ENCODE peak calls at places on chromosomes 11 and 22, in nine cellular contexts. One of them, this sample, is unnamed.

GRCh38 chr11:9099617-9100016 is 8.2 kb upstream of the SCUBE2 start:
- DNase-seq in thoracic aorta: no peak
- DNase-seq in A673: no peak
- DNase-seq in AG09309: no peak
- DNase-seq in astrocyte of the spinal cord: no peak
- DNase-seq in nephron progenitor cell: no peak
- DNase-seq in neural crest cell: no peak
- DNase-seq in CD4-positive, alpha-beta T cell: no peak
- DNase-seq in pancreas: no peak
- DNase-seq in this sample: no peak

GRCh38 chr22:37334859-37335818 is 52.8 kb downstream of the CYTH4 start:
- DNase-seq in thoracic aorta: no peak
- DNase-seq in A673: peak; percentile 78
- DNase-seq in AG09309: no peak
- DNase-seq in astrocyte of the spinal cord: no peak
- DNase-seq in nephron progenitor cell: peak; percentile 51
- DNase-seq in neural crest cell: no peak
- DNase-seq in CD4-positive, alpha-beta T cell: no peak
- DNase-seq in pancreas: no peak
- DNase-seq in this sample: no peak

GRCh38 chr11:60165538-60165937 is 17.3 kb downstream of the MS4A6A start:
- DNase-seq in thoracic aorta: no peak
- DNase-seq in A673: no peak
- DNase-seq in AG09309: no peak
- DNase-seq in astrocyte of the spinal cord: no peak
- DNase-seq in nephron progenitor cell: no peak
- DNase-seq in neural crest cell: no peak
- DNase-seq in CD4-positive, alpha-beta T cell: no peak
- DNase-seq in pancreas: no peak
- DNase-seq in this sample: no peak

GRCh38 chr11:2212411-2213251 is 41.0 kb upstream of the TH start:
- DNase-seq in thoracic aorta: no peak
- DNase-seq in A673: no peak
- DNase-seq in AG09309: no peak
- DNase-seq in astrocyte of the spinal cord: no peak
- DNase-seq in nephron progenitor cell: no peak
- DNase-seq in neural crest cell: no peak
- DNase-seq in CD4-positive, alpha-beta T cell: no peak
- DNase-seq in pancreas: peak; percentile 16
- DNase-seq in this sample: no peak

GRCh38 chr11:62536301-62536957 is 10.2 kb downstream of the AHNAK start:
- DNase-seq in thoracic aorta: no peak
- DNase-seq in A673: no peak
- DNase-seq in AG09309: no peak
- DNase-seq in astrocyte of the spinal cord: no peak
- DNase-seq in nephron progenitor cell: no peak
- DNase-seq in neural crest cell: no peak
- DNase-seq in CD4-positive, alpha-beta T cell: no peak
- DNase-seq in pancreas: no peak
- DNase-seq in this sample: no peak

GRCh38 chr11:108364159-108364558 is 103.2 kb downstream of the C11orf65 start:
- DNase-seq in thoracic aorta: no peak
- DNase-seq in A673: no peak
- DNase-seq in AG09309: no peak
- DNase-seq in astrocyte of the spinal cord: peak; percentile 12
- DNase-seq in nephron progenitor cell: no peak
- DNase-seq in neural crest cell: no peak
- DNase-seq in CD4-positive, alpha-beta T cell: no peak
- DNase-seq in pancreas: no peak
- DNase-seq in this sample: no peak

GRCh38 chr22:36541831-36542391 is 12.9 kb upstream of the EIF3D start:
- DNase-seq in thoracic aorta: no peak
- DNase-seq in A673: no peak
- DNase-seq in AG09309: peak; percentile 60
- DNase-seq in astrocyte of the spinal cord: peak; percentile 87
- DNase-seq in nephron progenitor cell: no peak
- DNase-seq in neural crest cell: no peak
- DNase-seq in CD4-positive, alpha-beta T cell: peak; percentile 8
- DNase-seq in pancreas: no peak
- DNase-seq in this sample: no peak

GRCh38 chr11:70065318-70066135 is 12.6 kb upstream of the ANO1 start:
- DNase-seq in thoracic aorta: no peak
- DNase-seq in A673: no peak
- DNase-seq in AG09309: no peak
- DNase-seq in astrocyte of the spinal cord: no peak
- DNase-seq in nephron progenitor cell: no peak
- DNase-seq in neural crest cell: no peak
- DNase-seq in CD4-positive, alpha-beta T cell: no peak
- DNase-seq in pancreas: no peak
- DNase-seq in this sample: no peak

GRCh38 chr11:65710424-65710823 is 1.6 kb upstream of the KAT5 start:
- DNase-seq in thoracic aorta: no peak
- DNase-seq in A673: peak; percentile 27
- DNase-seq in AG09309: no peak
- DNase-seq in astrocyte of the spinal cord: no peak
- DNase-seq in nephron progenitor cell: no peak
- DNase-seq in neural crest cell: no peak
- DNase-seq in CD4-positive, alpha-beta T cell: no peak
- DNase-seq in pancreas: no peak
- DNase-seq in this sample: no peak

GRCh38 chr22:43633631-43634030 is 178.5 kb downstream of the EFCAB6 start:
- DNase-seq in thoracic aorta: no peak
- DNase-seq in A673: no peak
- DNase-seq in AG09309: no peak
- DNase-seq in astrocyte of the spinal cord: no peak
- DNase-seq in nephron progenitor cell: no peak
- DNase-seq in neural crest cell: no peak
- DNase-seq in CD4-positive, alpha-beta T cell: no peak
- DNase-seq in pancreas: no peak
- DNase-seq in this sample: no peak

GRCh38 chr11:95044010-95044409 is 5.2 kb upstream of the KDM4F start:
- DNase-seq in thoracic aorta: no peak
- DNase-seq in A673: no peak
- DNase-seq in AG09309: no peak
- DNase-seq in astrocyte of the spinal cord: no peak
- DNase-seq in nephron progenitor cell: no peak
- DNase-seq in neural crest cell: no peak
- DNase-seq in CD4-positive, alpha-beta T cell: no peak
- DNase-seq in pancreas: no peak
- DNase-seq in this sample: no peak

GRCh38 chr11:76269661-76270322 is 63.5 kb upstream of the WNT11 start:
- DNase-seq in thoracic aorta: no peak
- DNase-seq in A673: no peak
- DNase-seq in AG09309: no peak
- DNase-seq in astrocyte of the spinal cord: no peak
- DNase-seq in nephron progenitor cell: no peak
- DNase-seq in neural crest cell: no peak
- DNase-seq in CD4-positive, alpha-beta T cell: no peak
- DNase-seq in pancreas: no peak
- DNase-seq in this sample: no peak

GRCh38 chr11:8218840-8219239 is 44.8 kb downstream of the LMO1 start:
- DNase-seq in thoracic aorta: no peak
- DNase-seq in A673: no peak
- DNase-seq in AG09309: no peak
- DNase-seq in astrocyte of the spinal cord: no peak
- DNase-seq in nephron progenitor cell: no peak
- DNase-seq in neural crest cell: no peak
- DNase-seq in CD4-positive, alpha-beta T cell: no peak
- DNase-seq in pancreas: no peak
- DNase-seq in this sample: no peak

GRCh38 chr11:115067471-115067870 is 389.1 kb downstream of the NXPE2 start:
- DNase-seq in thoracic aorta: no peak
- DNase-seq in A673: no peak
- DNase-seq in AG09309: no peak
- DNase-seq in astrocyte of the spinal cord: no peak
- DNase-seq in nephron progenitor cell: no peak
- DNase-seq in neural crest cell: no peak
- DNase-seq in CD4-positive, alpha-beta T cell: no peak
- DNase-seq in pancreas: no peak
- DNase-seq in this sample: no peak

GRCh38 chr22:35456757-35457156 is 56.8 kb downstream of the MCM5 start:
- DNase-seq in thoracic aorta: no peak
- DNase-seq in A673: no peak
- DNase-seq in AG09309: no peak
- DNase-seq in astrocyte of the spinal cord: no peak
- DNase-seq in nephron progenitor cell: no peak
- DNase-seq in neural crest cell: no peak
- DNase-seq in CD4-positive, alpha-beta T cell: no peak
- DNase-seq in pancreas: no peak
- DNase-seq in this sample: no peak

GRCh38 chr22:35452810-35453743 is 53.1 kb downstream of the MCM5 start:
- DNase-seq in thoracic aorta: no peak
- DNase-seq in A673: no peak
- DNase-seq in AG09309: no peak
- DNase-seq in astrocyte of the spinal cord: no peak
- DNase-seq in nephron progenitor cell: no peak
- DNase-seq in neural crest cell: no peak
- DNase-seq in CD4-positive, alpha-beta T cell: no peak
- DNase-seq in pancreas: no peak
- DNase-seq in this sample: no peak

GRCh38 chr22:35452351-35452781 is 52.4 kb downstream of the MCM5 start:
- DNase-seq in thoracic aorta: no peak
- DNase-seq in A673: no peak
- DNase-seq in AG09309: no peak
- DNase-seq in astrocyte of the spinal cord: no peak
- DNase-seq in nephron progenitor cell: no peak
- DNase-seq in neural crest cell: no peak
- DNase-seq in CD4-positive, alpha-beta T cell: no peak
- DNase-seq in pancreas: no peak
- DNase-seq in this sample: no peak

GRCh38 chr22:35455529-35455928 is 55.6 kb downstream of the MCM5 start:
- DNase-seq in thoracic aorta: no peak
- DNase-seq in A673: no peak
- DNase-seq in AG09309: no peak
- DNase-seq in astrocyte of the spinal cord: no peak
- DNase-seq in nephron progenitor cell: no peak
- DNase-seq in neural crest cell: no peak
- DNase-seq in CD4-positive, alpha-beta T cell: no peak
- DNase-seq in pancreas: no peak
- DNase-seq in this sample: no peak

GRCh38 chr22:35454416-35455054 is 54.6 kb downstream of the MCM5 start:
- DNase-seq in thoracic aorta: no peak
- DNase-seq in A673: peak; percentile 65
- DNase-seq in AG09309: no peak
- DNase-seq in astrocyte of the spinal cord: no peak
- DNase-seq in nephron progenitor cell: no peak
- DNase-seq in neural crest cell: no peak
- DNase-seq in CD4-positive, alpha-beta T cell: no peak
- DNase-seq in pancreas: no peak
- DNase-seq in this sample: no peak
- TF ChIP-seq CTCF in thoracic aorta: no peak
- TF ChIP-seq CTCF in A673: peak; percentile 45
- TF ChIP-seq CTCF in AG09309: peak; percentile 25
- TF ChIP-seq CTCF in astrocyte of the spinal cord: no peak
- TF ChIP-seq CTCF in nephron progenitor cell: no peak
- TF ChIP-seq CTCF in neural crest cell: no peak
- TF ChIP-seq CTCF in CD4-positive, alpha-beta T cell: no peak
- TF ChIP-seq CTCF in pancreas: no peak
- TF ChIP-seq CTCF in this sample: no peak

GRCh38 chr11:112797653-112798293 is 163.4 kb upstream of the NCAM1 start:
- DNase-seq in thoracic aorta: no peak
- DNase-seq in A673: peak; percentile 80
- DNase-seq in AG09309: no peak
- DNase-seq in astrocyte of the spinal cord: peak; percentile 46
- DNase-seq in nephron progenitor cell: peak; percentile 63
- DNase-seq in neural crest cell: peak; percentile 54
- DNase-seq in CD4-positive, alpha-beta T cell: no peak
- DNase-seq in pancreas: peak; percentile 26
- DNase-seq in this sample: no peak
- TF ChIP-seq CTCF in thoracic aorta: no peak
- TF ChIP-seq CTCF in A673: peak; percentile 85
- TF ChIP-seq CTCF in AG09309: peak; percentile 22
- TF ChIP-seq CTCF in astrocyte of the spinal cord: peak; percentile 47
- TF ChIP-seq CTCF in nephron progenitor cell: peak; percentile 57
- TF ChIP-seq CTCF in neural crest cell: peak; percentile 60
- TF ChIP-seq CTCF in CD4-positive, alpha-beta T cell: no peak
- TF ChIP-seq CTCF in pancreas: peak; percentile 13
- TF ChIP-seq CTCF in this sample: no peak

DNA sequence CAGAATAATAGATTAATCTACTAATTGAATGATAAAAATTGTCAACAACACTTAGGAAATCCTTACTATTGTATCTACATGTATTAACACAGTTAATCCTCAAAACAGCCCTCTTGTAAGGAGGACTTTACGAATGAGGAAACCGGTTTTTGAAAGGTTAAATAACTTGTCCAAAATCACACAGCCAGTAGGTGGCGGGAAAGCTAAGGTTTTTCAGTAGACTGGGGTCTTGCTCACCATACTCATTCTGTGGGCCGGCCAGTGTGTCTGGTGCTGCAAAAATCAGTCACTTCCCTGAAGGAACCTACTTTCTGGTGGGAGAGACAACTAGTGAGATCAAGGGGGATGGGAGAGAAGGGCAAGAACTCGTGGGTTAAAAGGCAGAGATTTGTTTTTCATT is 3.8 kb downstream of the DCPS start:
- DNase-seq in thoracic aorta: no peak
- DNase-seq in A673: peak; percentile 77
- DNase-seq in AG09309: no peak
- DNase-seq in astrocyte of the spinal cord: peak; percentile 52
- DNase-seq in nephron progenitor cell: peak; percentile 50
- DNase-seq in neural crest cell: peak; percentile 59
- DNase-seq in CD4-positive, alpha-beta T cell: no peak
- DNase-seq in pancreas: peak; percentile 37
- DNase-seq in this sample: no peak
- TF ChIP-seq CTCF in thoracic aorta: no peak
- TF ChIP-seq CTCF in A673: peak; percentile 59
- TF ChIP-seq CTCF in AG09309: peak; percentile 67
- TF ChIP-seq CTCF in astrocyte of the spinal cord: peak; percentile 55
- TF ChIP-seq CTCF in nephron progenitor cell: peak; percentile 44
- TF ChIP-seq CTCF in neural crest cell: peak; percentile 65
- TF ChIP-seq CTCF in CD4-positive, alpha-beta T cell: no peak
- TF ChIP-seq CTCF in pancreas: no peak
- TF ChIP-seq CTCF in this sample: no peak

GRCh38 chr11:83727251-83727650 is 441.1 kb upstream of the CCDC90B start:
- DNase-seq in thoracic aorta: no peak
- DNase-seq in A673: no peak
- DNase-seq in AG09309: no peak
- DNase-seq in astrocyte of the spinal cord: no peak
- DNase-seq in nephron progenitor cell: no peak
- DNase-seq in neural crest cell: no peak
- DNase-seq in CD4-positive, alpha-beta T cell: no peak
- DNase-seq in pancreas: peak; percentile 64
- DNase-seq in this sample: no peak
- TF ChIP-seq CTCF in thoracic aorta: no peak
- TF ChIP-seq CTCF in A673: no peak
- TF ChIP-seq CTCF in AG09309: no peak
- TF ChIP-seq CTCF in astrocyte of the spinal cord: no peak
- TF ChIP-seq CTCF in nephron progenitor cell: no peak
- TF ChIP-seq CTCF in neural crest cell: no peak
- TF ChIP-seq CTCF in CD4-positive, alpha-beta T cell: no peak
- TF ChIP-seq CTCF in pancreas: no peak
- TF ChIP-seq CTCF in this sample: no peak

DNA sequence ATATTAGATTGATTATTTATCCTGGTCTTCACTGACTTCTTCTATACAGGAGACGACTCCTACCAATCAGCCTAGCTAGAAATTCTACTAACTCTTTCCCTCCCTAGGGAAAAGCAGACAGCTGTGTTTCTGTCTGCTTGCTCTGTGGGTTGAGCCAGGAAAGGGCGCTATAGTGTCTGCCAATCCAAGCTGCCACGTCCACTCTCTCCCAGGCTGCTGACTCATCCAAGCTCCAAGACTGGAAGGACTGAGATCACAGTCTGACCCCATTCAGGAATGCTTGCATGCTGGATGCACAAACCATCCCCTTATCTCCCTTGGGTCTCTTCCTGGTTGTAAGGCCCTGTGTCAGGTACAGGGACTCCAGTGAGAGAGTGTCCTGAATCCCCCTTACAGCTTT is 955.6 kb downstream of the OPCML start:
- DNase-seq in thoracic aorta: no peak
- DNase-seq in A673: peak; percentile 22
- DNase-seq in AG09309: peak; percentile 63
- DNase-seq in astrocyte of the spinal cord: peak; percentile 90
- DNase-seq in nephron progenitor cell: no peak
- DNase-seq in neural crest cell: no peak
- DNase-seq in CD4-positive, alpha-beta T cell: no peak
- DNase-seq in pancreas: no peak
- DNase-seq in this sample: no peak
- TF ChIP-seq CTCF in thoracic aorta: no peak
- TF ChIP-seq CTCF in A673: no peak
- TF ChIP-seq CTCF in AG09309: no peak
- TF ChIP-seq CTCF in astrocyte of the spinal cord: no peak
- TF ChIP-seq CTCF in nephron progenitor cell: no peak
- TF ChIP-seq CTCF in neural crest cell: no peak
- TF ChIP-seq CTCF in CD4-positive, alpha-beta T cell: no peak
- TF ChIP-seq CTCF in pancreas: no peak
- TF ChIP-seq CTCF in this sample: no peak